ENCODE peak calls at places on chromosomes 11 and 22, in four cellular contexts. G is stimulated activated CD4-positive, alpha-beta T cell treated with anti-CD3 and anti-CD28 coated beads, Interleukin-12 subunit alpha, Interleukin-12 subunit beta, amount 100 ng/mL, for 4 hours; E is NCI-H1092 treated with DMSO at 0.1 percent for 48 hours; I is amniotic stem cell. W is an unnamed sample.

GRCh38 chr11:64971421-64972233 is at the start of gene MAJIN:
- DNase-seq in G (peak), E (no peak), I (no peak), W (peak)

GRCh38 chr22:29840498-29840897 is 2.4 kb upstream of the ASCC2 start:
- DNase-seq in G (no peak), E (no peak), I (no peak), W (no peak)

GRCh38 chr11:111918390-111919256 is at the start of gene C11orf52:
- DNase-seq in E (peak), G (no peak), I (no peak), W (peak)

GRCh38 chr11:76962583-76963416 is 71.4 kb upstream of the B3GNT6 start:
- DNase-seq in I (no peak), G (no peak), E (no peak), W (no peak)

GRCh38 chr22:21628386-21629261 is 1.2 kb downstream of the YDJC start:
- DNase-seq in E (no peak), G (no peak), I (no peak), W (no peak)

GRCh38 chr11:46727952-46728658 is 9.1 kb downstream of the F2 start:
- DNase-seq in E (no peak), I (no peak), G (no peak), W (no peak)

GRCh38 chr22:41288245-41288946 is 2.4 kb upstream of the RANGAP1 start:
- DNase-seq in E (no peak), I (peak), G (no peak), W (peak)

GRCh38 chr11:69356703-69357457 is 62.9 kb downstream of the MYEOV start:
- DNase-seq in G (no peak), I (no peak), E (no peak), W (no peak)

GRCh38 chr11:46431211-46431610 is 39.6 kb upstream of the CHRM4 start:
- DNase-seq in I (no peak), G (no peak), E (no peak), W (no peak)

W was measured in NCI-H510A treated with DMSO at 0.1 percent for 48 hours.